ENCODE peak calls at places on chromosomes 11 and 22, in six cellular contexts. U is body of pancreas, P is ovary, V is Peyer's patch, E is GM12878, J is IMR-90. C is an unnamed sample.

GRCh38 chr22:20507253-20508066 is at the start of gene MED15:
- DNase-seq in U (peak; percentile 88), P (peak; percentile 89), V (peak; percentile 92), E (peak; percentile 60), J (peak; percentile 89), C (peak; percentile 88)

GRCh38 chr22:31139866-31140716 is at the start of gene PLA2G3:
- DNase-seq in U (no peak), P (peak; percentile 17), V (peak; percentile 54), E (no peak), J (peak; percentile 60), C (peak; percentile 84)

GRCh38 chr11:130726234-130726559 is 190.1 kb downstream of the SNX19 start:
- DNase-seq in U (no peak), P (no peak), V (no peak), E (no peak), J (peak; percentile 65), C (peak; percentile 33)

GRCh38 chr22:39444937-39445465 is 11.8 kb upstream of the MGAT3 start:
- DNase-seq in U (no peak), P (no peak), V (no peak), E (no peak), J (no peak), C (no peak)

GRCh38 chr22:24359452-24360120 is 67.8 kb upstream of the ADORA2A start:
- DNase-seq in U (no peak), P (no peak), V (no peak), E (no peak), J (no peak), C (no peak)

GRCh38 chr11:119374632-119375394 is 6.7 kb downstream of the USP2 start:
- DNase-seq in U (no peak), P (peak; percentile 33), V (no peak), E (no peak), J (no peak), C (no peak)

GRCh38 chr11:96704847-96705246 is 315.0 kb downstream of the JRKL start:
- DNase-seq in U (no peak), P (no peak), V (no peak), E (no peak), J (no peak), C (no peak)

GRCh38 chr11:93249437-93250210 is 51.8 kb upstream of the SLC36A4 start:
- DNase-seq in U (no peak), P (no peak), V (no peak), E (no peak), J (no peak), C (no peak)

GRCh38 chr22:45190473-45190872 is 26.7 kb downstream of the NUP50 start:
- DNase-seq in U (no peak), P (no peak), V (no peak), E (no peak), J (no peak), C (no peak)

GRCh38 chr11:3091081-3091845 is 34.0 kb upstream of the CARS1 start:
- DNase-seq in U (no peak), P (no peak), V (no peak), E (no peak), J (no peak), C (no peak)

GRCh38 chr11:76777325-76777724 is 5.8 kb upstream of the TSKU start:
- DNase-seq in U (no peak), P (no peak), V (no peak), E (no peak), J (peak; percentile 41), C (no peak)
- H3K36me3 ChIP-seq in U (no peaks in the 10 kb centered on the region), P (no peaks in the 10 kb centered on the region), V (no peaks in the 10 kb centered on the region), E (no peaks in the 10 kb centered on the region), J (no peaks in the 10 kb centered on the region), C (no peaks in the 10 kb centered on the region)

DNA sequence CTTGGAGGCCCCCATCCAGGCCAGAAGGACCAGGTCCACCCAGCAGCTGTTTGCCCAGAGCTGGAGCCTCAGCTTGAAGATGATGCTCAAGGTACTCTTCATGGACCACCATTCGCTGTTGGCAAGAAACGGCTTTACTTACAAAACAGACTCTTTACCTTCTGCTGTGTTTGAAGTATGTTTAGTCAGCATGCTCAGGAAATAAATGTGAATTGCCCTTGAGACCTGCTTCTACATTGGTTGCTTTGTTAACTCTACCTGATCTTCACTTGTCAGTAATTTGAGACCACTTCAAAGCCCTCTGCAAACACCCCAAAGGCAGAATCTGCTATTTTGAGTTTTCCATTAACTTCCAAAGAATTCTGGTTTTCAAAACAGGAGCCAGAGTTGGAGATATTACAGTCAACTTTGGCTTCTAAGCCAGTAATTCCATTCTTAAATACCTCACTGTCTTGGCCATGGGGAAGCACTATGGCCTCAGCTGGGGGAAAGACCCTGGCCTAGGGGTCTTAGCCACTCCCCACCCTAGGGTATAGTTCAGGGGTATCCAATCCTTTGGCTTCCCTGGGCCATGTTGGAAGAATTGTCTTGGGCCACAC is 2.7 kb downstream of the UQCR10 start:
- DNase-seq in U (no peak), P (no peak), V (no peak), E (no peak), J (no peak), C (no peak)
- TF ChIP-seq POLR2A in U (no peak), P (no peak), V (no peak), E (no peak), J (no peak), C (no peak)

DNA sequence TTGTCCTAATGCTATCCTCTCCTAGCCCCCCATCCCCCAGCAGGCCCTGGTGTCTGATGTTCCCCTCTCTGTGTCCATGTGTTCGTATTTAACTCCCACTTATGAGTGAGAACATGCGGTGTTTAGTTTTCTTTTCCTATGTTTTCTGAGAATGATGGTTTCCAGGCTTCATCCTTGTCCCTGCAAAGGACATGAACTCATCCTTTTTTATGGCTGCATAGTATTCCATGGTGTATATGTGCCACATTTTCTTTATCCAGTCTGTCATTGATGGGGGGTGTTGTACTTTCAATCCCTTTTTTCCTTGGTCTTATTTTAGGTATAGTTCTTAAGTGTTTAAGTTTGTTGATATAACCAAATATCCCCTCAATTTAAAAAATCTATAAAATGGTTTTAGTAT is 23.9 kb downstream of the EP300 start:
- DNase-seq in U (no peak), P (no peak), V (no peak), E (no peak), J (no peak), C (no peak)
- H3K36me3 ChIP-seq in U (peaks cover 11% of the 10 kb centered on the region), P (no peaks in the 10 kb centered on the region), V (no peaks in the 10 kb centered on the region), E (peaks cover 9% of the 10 kb centered on the region), J (peaks cover 28% of the 10 kb centered on the region), C (peaks cover 16% of the 10 kb centered on the region)

DNA sequence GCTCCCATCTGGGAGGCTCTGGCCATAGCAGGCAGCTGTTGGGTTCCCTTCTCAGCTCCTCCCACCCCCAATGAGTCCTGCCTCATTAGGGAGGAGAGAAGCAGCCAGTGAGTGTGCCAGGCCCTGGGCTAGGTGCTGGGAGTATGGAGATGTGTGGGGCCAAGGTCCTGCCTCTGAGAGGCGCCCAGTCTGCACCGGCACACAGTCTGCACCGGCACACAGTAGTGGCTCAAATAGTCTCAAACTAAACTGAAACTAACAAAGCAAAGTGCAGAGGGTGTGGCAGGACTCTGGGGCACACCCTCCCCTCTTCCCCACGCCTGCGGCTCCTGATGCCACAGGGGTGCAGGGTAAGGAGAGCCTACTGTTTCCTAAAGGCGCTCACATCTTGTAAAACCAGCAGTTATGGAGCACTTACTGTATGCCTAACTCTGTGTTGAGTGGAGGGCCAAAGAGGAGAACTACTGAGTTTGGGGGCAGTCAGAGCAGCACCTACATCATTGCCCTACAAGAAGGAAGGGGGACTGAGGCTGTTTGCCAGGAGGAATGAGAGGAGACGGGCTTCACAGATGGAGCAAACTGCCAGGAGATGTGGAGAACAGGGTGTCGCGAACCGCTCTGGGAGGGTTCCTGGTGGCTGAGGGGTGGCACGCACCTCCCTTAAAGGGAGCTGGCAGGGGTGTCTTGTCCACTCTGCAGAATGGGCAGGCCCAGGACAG is 959 bp upstream of the SH3BP1 start:
- DNase-seq in U (no peak), P (no peak), V (peak; percentile 88), E (no peak), J (no peak), C (no peak)
- TF ChIP-seq POLR2A in U (no peak), P (no peak), V (peak; percentile 93), E (peak; percentile 65), J (no peak), C (no peak)

DNA sequence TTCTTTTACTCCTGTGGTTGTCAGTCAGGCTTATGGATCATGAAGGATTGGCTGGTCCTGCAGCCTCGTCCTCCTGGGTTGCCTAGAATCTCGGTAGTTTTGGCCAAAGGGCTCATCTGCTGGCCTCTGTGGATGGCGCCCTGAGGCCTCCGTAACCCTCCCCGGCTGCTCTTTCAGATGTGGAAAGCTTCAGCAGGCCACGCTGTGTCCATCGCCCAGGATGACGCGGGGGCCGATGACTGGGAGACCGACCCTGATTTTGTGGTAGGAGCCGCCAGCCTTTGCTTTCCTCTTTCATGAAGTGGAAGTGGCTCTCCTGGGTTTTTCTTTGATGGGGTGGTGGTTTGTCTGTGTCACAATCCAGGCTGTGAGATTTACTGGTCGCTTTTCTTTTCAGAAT is 8.8 kb downstream of the CTTN start:
- DNase-seq in U (no peak), P (no peak), V (no peak), E (no peak), J (no peak), C (no peak)
- H3K36me3 ChIP-seq in U (peaks cover 47% of the 10 kb centered on the region), P (no peaks in the 10 kb centered on the region), V (no peaks in the 10 kb centered on the region), E (no peaks in the 10 kb centered on the region), J (peaks cover 67% of the 10 kb centered on the region), C (peaks cover 63% of the 10 kb centered on the region)

DNA sequence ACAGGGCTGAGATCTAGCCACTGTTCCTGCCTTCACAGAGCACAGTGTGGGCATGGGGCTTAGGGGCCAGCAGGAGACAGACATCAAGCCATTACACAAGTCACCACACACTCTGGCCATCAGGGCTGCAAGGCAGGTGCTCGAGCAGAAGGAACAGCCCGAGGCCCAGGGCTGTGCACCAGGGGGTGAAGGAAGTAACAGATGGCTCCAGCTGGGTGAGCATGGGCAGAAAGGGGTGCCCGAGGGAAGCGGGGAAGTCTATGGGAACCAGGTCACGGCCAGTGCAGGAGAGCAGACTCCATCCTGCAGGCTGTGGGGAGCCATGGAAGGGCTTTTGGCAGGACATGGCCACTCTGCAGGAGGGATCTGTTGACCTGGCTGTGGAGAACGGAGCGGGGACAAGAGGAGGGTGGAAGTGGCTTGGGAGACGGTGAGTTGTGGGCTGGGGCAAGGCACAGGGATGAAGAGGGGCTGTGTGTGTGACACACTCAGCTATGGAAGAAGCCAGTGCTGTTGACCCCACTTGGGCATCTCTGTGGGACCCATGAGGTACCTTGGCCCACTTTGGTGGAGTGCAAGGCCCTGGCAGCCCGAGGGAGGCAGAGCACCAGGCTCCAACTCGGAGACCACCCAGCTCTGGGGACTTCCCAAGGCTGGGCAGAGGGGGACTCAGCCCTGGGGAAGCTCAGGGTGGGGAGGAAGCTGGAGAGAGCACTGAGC is 3.6 kb downstream of the C11orf68 start:
- DNase-seq in U (no peak), P (no peak), V (no peak), E (no peak), J (no peak), C (no peak)
- TF ChIP-seq POLR2A in U (no peak), P (no peak), V (no peak), E (peak; percentile 24), J (peak; percentile 50), C (no peak)

DNA sequence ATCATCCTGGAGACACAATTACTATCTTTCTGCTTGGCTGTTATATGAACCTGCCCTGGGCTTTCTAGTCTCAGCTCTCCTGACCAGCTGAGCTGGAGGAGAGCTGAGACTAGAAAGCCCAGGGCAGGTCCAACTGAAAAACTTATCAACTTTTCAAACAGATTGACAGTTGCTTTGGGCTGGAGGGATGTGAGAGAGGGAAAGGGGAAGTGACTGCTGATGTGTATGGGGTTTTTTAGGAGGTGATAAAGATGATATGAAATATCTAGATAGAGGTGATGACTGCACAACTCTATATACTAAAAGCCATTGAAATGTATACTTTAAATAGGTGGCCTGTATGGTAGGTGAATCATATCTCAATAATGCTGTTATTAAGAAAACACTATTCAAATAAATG is 60.2 kb upstream of the CHRM4 start:
- DNase-seq in U (no peak), P (no peak), V (no peak), E (no peak), J (no peak), C (no peak)
- H3K36me3 ChIP-seq in U (no peaks in the 10 kb centered on the region), P (no peaks in the 10 kb centered on the region), V (no peaks in the 10 kb centered on the region), E (no peaks in the 10 kb centered on the region), J (no peaks in the 10 kb centered on the region), C (no peaks in the 10 kb centered on the region)

GRCh38 chr22:46577361-46578249 is 40.2 kb upstream of the CELSR1 start:
- DNase-seq in U (no peak), P (peak; percentile 49), V (peak; percentile 69), E (no peak), J (no peak), C (peak; percentile 2)
- TF ChIP-seq POLR2A in U (no peak), P (no peak), V (no peak), E (no peak), J (no peak), C (no peak)